ENCODE peak calls at places on chromosomes 11 and 22, in four cellular contexts. A, Y, K and F are unnamed samples.

GRCh38 chr22:17307566-17307965 is 61.7 kb upstream of the CECR2 start:
- DNase-seq in A (no peak), Y (no peak), K (no peak), F (no peak)

GRCh38 chr11:62352355-62353336 is 15.4 kb downstream of the ASRGL1 start:
- DNase-seq in A (no peak), Y (no peak), K (no peak), F (no peak)

GRCh38 chr11:69637956-69638871 is 2.7 kb upstream of the CCND1 start:
- DNase-seq in A (no peak), Y (no peak), K (no peak), F (peak; percentile 63)

GRCh38 chr11:8227156-8228152 is 36.2 kb downstream of the LMO1 start:
- DNase-seq in A (peak; percentile 3), Y (no peak), K (no peak), F (no peak)

GRCh38 chr11:61837411-61838005 is 9.4 kb downstream of the FADS2 start:
- DNase-seq in A (no peak), Y (no peak), K (no peak), F (no peak)

GRCh38 chr11:32297629-32298028 is 137.7 kb downstream of the WT1 start:
- DNase-seq in A (peak; percentile 49), Y (no peak), K (no peak), F (no peak)

GRCh38 chr11:64226507-64227051 is 505 bp downstream of the NUDT22 start:
- DNase-seq in A (peak; percentile 36), Y (no peak), K (no peak), F (peak; percentile 48)

GRCh38 chr22:46419754-46420571 is 84.4 kb downstream of the TRMU start:
- DNase-seq in A (no peak), Y (no peak), K (no peak), F (no peak)

GRCh38 chr11:66067640-66068039 is 2.4 kb upstream of the PACS1 start:
- DNase-seq in A (no peak), Y (no peak), K (no peak), F (no peak)

GRCh38 chr22:19036523-19037273 is 85.5 kb downstream of the DGCR2 start:
- DNase-seq in A (no peak), Y (no peak), K (no peak), F (no peak)

GRCh38 chr22:43867839-43868652 is 5.7 kb upstream of the SULT4A1 start:
- DNase-seq in A (peak; percentile 5), Y (peak; percentile 80), K (peak; percentile 12), F (peak; percentile 63)

GRCh38 chr11:8728566-8728965 is 46.0 kb downstream of the RPL27A start:
- DNase-seq in A (peak; percentile 81), Y (no peak), K (no peak), F (no peak)